ENCODE peak calls at places on chromosomes 13 and 19, in eight cellular contexts. X is lower lobe of right lung, D is GM04503, E is HuH-7.5, S is COR-L47, M is mucosa of descending colon, L is activated T-cell treated with anti-CD3 and anti-CD28 coated beads for 1 hour, K is neuronal stem cell. I is an unnamed sample.

GRCh38 chr19:3058009-3058820 is 4.1 kb downstream of the TLE5 start:
- DNase-seq in L (no peak), X (no peak), D (no peak), E (no peak), K (no peak), S (no peak), M (no peak), I (no peak)

GRCh38 chr19:37698216-37698615 is 21.3 kb downstream of the ZNF607 start:
- DNase-seq in M (no peak), K (no peak), E (no peak), L (no peak), D (no peak), S (no peak), X (no peak), I (no peak)

GRCh38 chr13:37127706-37128241 is 22.3 kb upstream of the CSNK1A1L start:
- DNase-seq in X (no peak), K (no peak), M (no peak), L (no peak), E (no peak), D (no peak), S (no peak), I (no peak)

GRCh38 chr19:5394907-5395505 is 54.4 kb upstream of the PTPRS start:
- DNase-seq in E (no peak), D (no peak), K (peak), X (no peak), M (no peak), S (no peak), L (no peak), I (no peak)

GRCh38 chr19:39765091-39766076 is 13.3 kb upstream of the LEUTX start:
- DNase-seq in X (peak), M (no peak), D (no peak), S (peak), L (peak), K (peak), E (no peak), I (peak)

GRCh38 chr19:4678881-4679379 is 8.8 kb upstream of the MYDGF start:
- DNase-seq in M (no peak), D (no peak), X (no peak), E (no peak), S (no peak), K (no peak), L (no peak), I (peak)

GRCh38 chr13:98252931-98253470 is 75.9 kb upstream of the RNF113B start:
- DNase-seq in L (no peak), X (no peak), D (peak), K (no peak), M (no peak), S (no peak), E (no peak), I (no peak)

GRCh38 chr13:47159853-47160550 is 263.1 kb upstream of the HTR2A start:
- DNase-seq in K (no peak), E (no peak), S (no peak), L (no peak), D (no peak), M (no peak), X (peak), I (no peak)

GRCh38 chr13:39040206-39040605 is 1.9 kb downstream of the NHLRC3 start:
- DNase-seq in E (no peak), S (no peak), K (no peak), L (no peak), D (no peak), X (no peak), M (no peak), I (no peak)

GRCh38 chr19:17183858-17184271 is 31.3 kb upstream of the USE1 start:
- DNase-seq in L (no peak), D (no peak), M (no peak), E (no peak), S (no peak), X (no peak), K (no peak), I (no peak)

GRCh38 chr13:42660367-42660965 is 86.5 kb downstream of the TNFSF11 start:
- DNase-seq in M (no peak), S (no peak), E (no peak), L (no peak), X (no peak), D (no peak), K (no peak), I (no peak)

GRCh38 chr19:14347999-14348889 is 33.0 kb upstream of the ADGRE5 start:
- DNase-seq in X (peak), K (peak), M (peak), L (peak), E (peak), S (no peak), D (no peak), I (peak)

GRCh38 chr19:38317104-38317612 is 1.4 kb upstream of the YIF1B start:
- DNase-seq in L (no peak), M (no peak), X (no peak), E (no peak), S (no peak), D (no peak), K (no peak), I (no peak)

GRCh38 chr13:67217914-67218313 is 12.2 kb downstream of the PCDH9 start:
- DNase-seq in E (no peak), K (no peak), M (no peak), D (no peak), X (no peak), S (no peak), L (no peak), I (no peak)

GRCh38 chr13:113926951-113927660 is 46.8 kb downstream of the C13orf46 start:
- DNase-seq in K (no peak), L (no peak), E (no peak), S (no peak), D (no peak), M (no peak), X (no peak), I (no peak)

GRCh38 chr13:41562083-41562482 is 104.7 kb downstream of the RGCC start:
- DNase-seq in X (no peak), S (no peak), E (no peak), M (no peak), L (no peak), D (no peak), K (no peak), I (no peak)

GRCh38 chr13:24745516-24745860 is 18.5 kb upstream of the RNF17 start:
- DNase-seq in X (no peak), D (no peak), K (no peak), E (no peak), S (no peak), M (no peak), L (no peak), I (no peak)

GRCh38 chr13:91123456-91124127 is 223.9 kb upstream of the MIR17HG start:
- DNase-seq in E (no peak), M (no peak), D (no peak), S (no peak), L (no peak), K (no peak), X (no peak), I (peak)

GRCh38 chr19:49442793-49443365 is 1.6 kb upstream of the SLC17A7 start:
- DNase-seq in S (no peak), E (peak), K (peak), X (peak), M (peak), D (peak), L (no peak), I (peak)

GRCh38 chr19:12953456-12954149 is 3.4 kb downstream of the GADD45GIP1 start:
- DNase-seq in L (no peak), X (no peak), M (no peak), E (no peak), D (no peak), K (no peak), S (peak), I (peak)

GRCh38 chr19:44303976-44304568 is 753 bp downstream of the ZNF235 start:
- DNase-seq in M (no peak), S (no peak), X (no peak), L (no peak), K (peak), D (peak), E (no peak), I (peak)

GRCh38 chr13:22569830-22570229 is 610.9 kb upstream of the SGCG start:
- DNase-seq in M (no peak), E (no peak), X (no peak), S (peak), K (no peak), L (no peak), D (no peak), I (no peak)